ENCODE peak calls at places on chromosome 1, in ten cellular contexts. One of them, this sample, is unnamed. For H3K9me3, the result is how much of the 10 kb centered on the place peaks cover.

GRCh38 chr1:226984521-226985238 is 44.6 kb downstream of the COQ8A start:
- DNase-seq in left ventricle myocardium inferior: peak
- DNase-seq in CD4-positive, alpha-beta memory T cell: no peak
- DNase-seq in tibial artery: no peak
- DNase-seq in CD8-positive, alpha-beta T cell: no peak
- DNase-seq in upper lobe of right lung: no peak
- DNase-seq in adrenal gland: no peak
- DNase-seq in cardiac muscle cell: no peak
- DNase-seq in right lobe of liver: no peak
- DNase-seq in body of pancreas: no peak
- DNase-seq in this sample: no peak

GRCh38 chr1:114215426-114215825 is 61.8 kb upstream of the SYT6 start:
- DNase-seq in left ventricle myocardium inferior: no peak
- DNase-seq in CD4-positive, alpha-beta memory T cell: no peak
- DNase-seq in tibial artery: no peak
- DNase-seq in CD8-positive, alpha-beta T cell: no peak
- DNase-seq in upper lobe of right lung: no peak
- DNase-seq in adrenal gland: no peak
- DNase-seq in cardiac muscle cell: no peak
- DNase-seq in right lobe of liver: no peak
- DNase-seq in body of pancreas: no peak
- DNase-seq in this sample: no peak

GRCh38 chr1:182301026-182301436 is 90.6 kb downstream of the GLUL start:
- DNase-seq in left ventricle myocardium inferior: no peak
- DNase-seq in CD4-positive, alpha-beta memory T cell: peak
- DNase-seq in tibial artery: no peak
- DNase-seq in CD8-positive, alpha-beta T cell: no peak
- DNase-seq in upper lobe of right lung: no peak
- DNase-seq in adrenal gland: no peak
- DNase-seq in cardiac muscle cell: no peak
- DNase-seq in right lobe of liver: no peak
- DNase-seq in body of pancreas: no peak
- DNase-seq in this sample: peak

GRCh38 chr1:186531561-186532165 is 70.7 kb upstream of the PDC start:
- DNase-seq in left ventricle myocardium inferior: no peak
- DNase-seq in CD4-positive, alpha-beta memory T cell: no peak
- DNase-seq in tibial artery: no peak
- DNase-seq in CD8-positive, alpha-beta T cell: no peak
- DNase-seq in upper lobe of right lung: no peak
- DNase-seq in adrenal gland: no peak
- DNase-seq in cardiac muscle cell: no peak
- DNase-seq in right lobe of liver: no peak
- DNase-seq in body of pancreas: no peak
- DNase-seq in this sample: no peak

GRCh38 chr1:219120625-219121544 is 52.8 kb upstream of the LYPLAL1 start:
- DNase-seq in left ventricle myocardium inferior: no peak
- DNase-seq in CD4-positive, alpha-beta memory T cell: no peak
- DNase-seq in tibial artery: peak
- DNase-seq in CD8-positive, alpha-beta T cell: no peak
- DNase-seq in upper lobe of right lung: no peak
- DNase-seq in adrenal gland: peak
- DNase-seq in cardiac muscle cell: no peak
- DNase-seq in right lobe of liver: no peak
- DNase-seq in body of pancreas: peak
- DNase-seq in this sample: no peak

GRCh38 chr1:147717051-147717705 is 43.2 kb downstream of the GJA5 start:
- DNase-seq in left ventricle myocardium inferior: no peak
- DNase-seq in CD4-positive, alpha-beta memory T cell: peak
- DNase-seq in tibial artery: no peak
- DNase-seq in CD8-positive, alpha-beta T cell: no peak
- DNase-seq in upper lobe of right lung: no peak
- DNase-seq in adrenal gland: no peak
- DNase-seq in cardiac muscle cell: no peak
- DNase-seq in right lobe of liver: no peak
- DNase-seq in body of pancreas: no peak
- DNase-seq in this sample: no peak

GRCh38 chr1:191641420-191642215 is 516.6 kb upstream of the RGS18 start:
- DNase-seq in left ventricle myocardium inferior: no peak
- DNase-seq in CD4-positive, alpha-beta memory T cell: no peak
- DNase-seq in tibial artery: no peak
- DNase-seq in CD8-positive, alpha-beta T cell: no peak
- DNase-seq in upper lobe of right lung: no peak
- DNase-seq in adrenal gland: peak
- DNase-seq in cardiac muscle cell: no peak
- DNase-seq in right lobe of liver: no peak
- DNase-seq in body of pancreas: no peak
- DNase-seq in this sample: no peak

GRCh38 chr1:109767596-109768334 is 4.0 kb upstream of the EPS8L3 start:
- DNase-seq in left ventricle myocardium inferior: peak
- DNase-seq in CD4-positive, alpha-beta memory T cell: no peak
- DNase-seq in tibial artery: no peak
- DNase-seq in CD8-positive, alpha-beta T cell: no peak
- DNase-seq in upper lobe of right lung: peak
- DNase-seq in adrenal gland: peak
- DNase-seq in cardiac muscle cell: no peak
- DNase-seq in right lobe of liver: peak
- DNase-seq in body of pancreas: peak
- DNase-seq in this sample: no peak

GRCh38 chr1:10338047-10338446 is 60.8 kb upstream of the PGD start:
- DNase-seq in left ventricle myocardium inferior: peak
- DNase-seq in CD4-positive, alpha-beta memory T cell: peak
- DNase-seq in tibial artery: peak
- DNase-seq in CD8-positive, alpha-beta T cell: no peak
- DNase-seq in upper lobe of right lung: no peak
- DNase-seq in adrenal gland: peak
- DNase-seq in cardiac muscle cell: peak
- DNase-seq in right lobe of liver: peak
- DNase-seq in body of pancreas: peak
- DNase-seq in this sample: peak

GRCh38 chr1:7525664-7526063 is 245.4 kb upstream of the VAMP3 start:
- DNase-seq in left ventricle myocardium inferior: no peak
- DNase-seq in CD4-positive, alpha-beta memory T cell: no peak
- DNase-seq in tibial artery: no peak
- DNase-seq in CD8-positive, alpha-beta T cell: no peak
- DNase-seq in upper lobe of right lung: no peak
- DNase-seq in adrenal gland: no peak
- DNase-seq in cardiac muscle cell: no peak
- DNase-seq in right lobe of liver: no peak
- DNase-seq in body of pancreas: no peak
- DNase-seq in this sample: no peak

GRCh38 chr1:26459148-26459547 is 13.1 kb upstream of the HMGN2 start:
- DNase-seq in left ventricle myocardium inferior: no peak
- DNase-seq in CD4-positive, alpha-beta memory T cell: no peak
- DNase-seq in tibial artery: no peak
- DNase-seq in CD8-positive, alpha-beta T cell: no peak
- DNase-seq in upper lobe of right lung: no peak
- DNase-seq in adrenal gland: no peak
- DNase-seq in cardiac muscle cell: no peak
- DNase-seq in right lobe of liver: no peak
- DNase-seq in body of pancreas: no peak
- DNase-seq in this sample: no peak
- H3K9me3 ChIP-seq in left ventricle myocardium inferior: under half
- H3K9me3 ChIP-seq in CD4-positive, alpha-beta memory T cell: under half
- H3K9me3 ChIP-seq in tibial artery: under half
- H3K9me3 ChIP-seq in CD8-positive, alpha-beta T cell: under half
- H3K9me3 ChIP-seq in upper lobe of right lung: under half
- H3K9me3 ChIP-seq in adrenal gland: under half
- H3K9me3 ChIP-seq in cardiac muscle cell: under half
- H3K9me3 ChIP-seq in right lobe of liver: under half
- H3K9me3 ChIP-seq in body of pancreas: under half
- H3K9me3 ChIP-seq in this sample: under half

GRCh38 chr1:61636392-61636791 is 88.5 kb downstream of the TM2D1 start:
- DNase-seq in left ventricle myocardium inferior: no peak
- DNase-seq in CD4-positive, alpha-beta memory T cell: no peak
- DNase-seq in tibial artery: no peak
- DNase-seq in CD8-positive, alpha-beta T cell: no peak
- DNase-seq in upper lobe of right lung: no peak
- DNase-seq in adrenal gland: no peak
- DNase-seq in cardiac muscle cell: no peak
- DNase-seq in right lobe of liver: no peak
- DNase-seq in body of pancreas: no peak
- DNase-seq in this sample: no peak

GRCh38 chr1:61635529-61635928 is 89.4 kb downstream of the TM2D1 start:
- DNase-seq in left ventricle myocardium inferior: no peak
- DNase-seq in CD4-positive, alpha-beta memory T cell: no peak
- DNase-seq in tibial artery: no peak
- DNase-seq in CD8-positive, alpha-beta T cell: no peak
- DNase-seq in upper lobe of right lung: no peak
- DNase-seq in adrenal gland: no peak
- DNase-seq in cardiac muscle cell: no peak
- DNase-seq in right lobe of liver: no peak
- DNase-seq in body of pancreas: no peak
- DNase-seq in this sample: no peak

GRCh38 chr1:61638296-61638695 is 86.6 kb downstream of the TM2D1 start:
- DNase-seq in left ventricle myocardium inferior: no peak
- DNase-seq in CD4-positive, alpha-beta memory T cell: no peak
- DNase-seq in tibial artery: peak
- DNase-seq in CD8-positive, alpha-beta T cell: no peak
- DNase-seq in upper lobe of right lung: no peak
- DNase-seq in adrenal gland: no peak
- DNase-seq in cardiac muscle cell: no peak
- DNase-seq in right lobe of liver: no peak
- DNase-seq in body of pancreas: no peak
- DNase-seq in this sample: no peak

GRCh38 chr1:61637470-61637869 is 87.5 kb downstream of the TM2D1 start:
- DNase-seq in left ventricle myocardium inferior: no peak
- DNase-seq in CD4-positive, alpha-beta memory T cell: no peak
- DNase-seq in tibial artery: no peak
- DNase-seq in CD8-positive, alpha-beta T cell: no peak
- DNase-seq in upper lobe of right lung: no peak
- DNase-seq in adrenal gland: no peak
- DNase-seq in cardiac muscle cell: no peak
- DNase-seq in right lobe of liver: no peak
- DNase-seq in body of pancreas: no peak
- DNase-seq in this sample: no peak

DNA sequence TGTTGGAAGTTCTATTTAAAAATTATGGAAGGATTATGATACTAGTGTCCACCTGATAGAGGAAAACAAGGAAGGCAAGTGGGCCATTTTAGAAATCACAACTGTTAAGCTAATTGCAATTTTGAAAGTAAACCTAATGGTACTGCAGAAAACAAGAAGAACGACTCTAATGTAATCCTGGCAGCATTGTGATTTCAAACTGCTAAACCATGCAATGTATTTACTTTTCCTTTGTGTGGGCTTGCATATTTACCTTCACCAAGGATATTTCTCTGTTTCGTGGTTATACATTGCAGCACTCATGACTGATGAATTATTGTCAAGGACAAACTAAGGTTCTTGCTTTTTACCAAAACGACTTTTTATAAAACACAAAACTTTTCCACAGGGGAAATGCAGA is 88.1 kb downstream of the TM2D1 start:
- DNase-seq in left ventricle myocardium inferior: no peak
- DNase-seq in CD4-positive, alpha-beta memory T cell: no peak
- DNase-seq in tibial artery: no peak
- DNase-seq in CD8-positive, alpha-beta T cell: no peak
- DNase-seq in upper lobe of right lung: no peak
- DNase-seq in adrenal gland: no peak
- DNase-seq in cardiac muscle cell: no peak
- DNase-seq in right lobe of liver: no peak
- DNase-seq in body of pancreas: no peak
- DNase-seq in this sample: no peak
- H3K9me3 ChIP-seq in left ventricle myocardium inferior: under half
- H3K9me3 ChIP-seq in CD4-positive, alpha-beta memory T cell: under half
- H3K9me3 ChIP-seq in tibial artery: under half
- H3K9me3 ChIP-seq in CD8-positive, alpha-beta T cell: under half
- H3K9me3 ChIP-seq in upper lobe of right lung: under half
- H3K9me3 ChIP-seq in adrenal gland: under half
- H3K9me3 ChIP-seq in cardiac muscle cell: under half
- H3K9me3 ChIP-seq in right lobe of liver: under half
- H3K9me3 ChIP-seq in body of pancreas: under half
- H3K9me3 ChIP-seq in this sample: under half

GRCh38 chr1:2939041-2939552 is 82.2 kb upstream of the ACTRT2 start:
- DNase-seq in left ventricle myocardium inferior: no peak
- DNase-seq in CD4-positive, alpha-beta memory T cell: no peak
- DNase-seq in tibial artery: no peak
- DNase-seq in CD8-positive, alpha-beta T cell: no peak
- DNase-seq in upper lobe of right lung: no peak
- DNase-seq in adrenal gland: no peak
- DNase-seq in cardiac muscle cell: no peak
- DNase-seq in right lobe of liver: peak
- DNase-seq in body of pancreas: no peak
- DNase-seq in this sample: no peak

GRCh38 chr1:2940178-2940577 is 81.1 kb upstream of the ACTRT2 start:
- DNase-seq in left ventricle myocardium inferior: no peak
- DNase-seq in CD4-positive, alpha-beta memory T cell: no peak
- DNase-seq in tibial artery: no peak
- DNase-seq in CD8-positive, alpha-beta T cell: no peak
- DNase-seq in upper lobe of right lung: no peak
- DNase-seq in adrenal gland: no peak
- DNase-seq in cardiac muscle cell: no peak
- DNase-seq in right lobe of liver: no peak
- DNase-seq in body of pancreas: no peak
- DNase-seq in this sample: no peak

GRCh38 chr1:2942410-2942809 is 78.9 kb upstream of the ACTRT2 start:
- DNase-seq in left ventricle myocardium inferior: no peak
- DNase-seq in CD4-positive, alpha-beta memory T cell: no peak
- DNase-seq in tibial artery: no peak
- DNase-seq in CD8-positive, alpha-beta T cell: no peak
- DNase-seq in upper lobe of right lung: peak
- DNase-seq in adrenal gland: no peak
- DNase-seq in cardiac muscle cell: no peak
- DNase-seq in right lobe of liver: peak
- DNase-seq in body of pancreas: no peak
- DNase-seq in this sample: no peak

GRCh38 chr1:2941907-2942306 is 79.4 kb upstream of the ACTRT2 start:
- DNase-seq in left ventricle myocardium inferior: no peak
- DNase-seq in CD4-positive, alpha-beta memory T cell: no peak
- DNase-seq in tibial artery: no peak
- DNase-seq in CD8-positive, alpha-beta T cell: no peak
- DNase-seq in upper lobe of right lung: peak
- DNase-seq in adrenal gland: no peak
- DNase-seq in cardiac muscle cell: no peak
- DNase-seq in right lobe of liver: peak
- DNase-seq in body of pancreas: no peak
- DNase-seq in this sample: no peak

DNA sequence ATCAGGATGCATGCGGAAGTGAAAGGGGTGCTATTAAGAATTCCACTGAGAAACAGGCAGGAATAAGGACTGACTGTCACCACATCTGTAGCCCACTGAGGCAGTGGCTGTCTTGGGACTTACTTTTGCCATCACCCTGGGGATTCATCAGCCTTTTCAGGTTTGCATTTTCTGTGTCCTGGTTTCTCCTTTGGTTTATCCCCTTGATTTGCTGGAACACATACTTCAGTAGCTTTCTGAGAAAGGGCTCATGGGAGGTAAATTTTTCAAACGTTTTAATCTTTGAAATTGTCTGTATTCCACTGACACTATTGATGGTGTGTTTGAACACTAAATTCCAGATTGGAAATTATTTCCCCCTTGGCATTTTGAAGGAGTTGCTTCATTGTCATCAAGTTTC is 80.2 kb upstream of the ACTRT2 start:
- DNase-seq in left ventricle myocardium inferior: no peak
- DNase-seq in CD4-positive, alpha-beta memory T cell: no peak
- DNase-seq in tibial artery: no peak
- DNase-seq in CD8-positive, alpha-beta T cell: no peak
- DNase-seq in upper lobe of right lung: no peak
- DNase-seq in adrenal gland: no peak
- DNase-seq in cardiac muscle cell: no peak
- DNase-seq in right lobe of liver: peak
- DNase-seq in body of pancreas: no peak
- DNase-seq in this sample: no peak
- H3K9me3 ChIP-seq in left ventricle myocardium inferior: under half
- H3K9me3 ChIP-seq in CD4-positive, alpha-beta memory T cell: under half
- H3K9me3 ChIP-seq in tibial artery: under half
- H3K9me3 ChIP-seq in CD8-positive, alpha-beta T cell: under half
- H3K9me3 ChIP-seq in upper lobe of right lung: under half
- H3K9me3 ChIP-seq in adrenal gland: under half
- H3K9me3 ChIP-seq in cardiac muscle cell: under half
- H3K9me3 ChIP-seq in right lobe of liver: under half
- H3K9me3 ChIP-seq in body of pancreas: under half
- H3K9me3 ChIP-seq in this sample: under half

GRCh38 chr1:206684478-206685255 is at the start of gene MAPKAPK2:
- DNase-seq in left ventricle myocardium inferior: peak
- DNase-seq in CD4-positive, alpha-beta memory T cell: peak
- DNase-seq in tibial artery: peak
- DNase-seq in CD8-positive, alpha-beta T cell: peak
- DNase-seq in upper lobe of right lung: peak
- DNase-seq in adrenal gland: peak
- DNase-seq in cardiac muscle cell: peak
- DNase-seq in right lobe of liver: peak
- DNase-seq in body of pancreas: peak
- DNase-seq in this sample: peak
- H3K9me3 ChIP-seq in left ventricle myocardium inferior: under half
- H3K9me3 ChIP-seq in CD4-positive, alpha-beta memory T cell: under half
- H3K9me3 ChIP-seq in tibial artery: under half
- H3K9me3 ChIP-seq in CD8-positive, alpha-beta T cell: under half
- H3K9me3 ChIP-seq in upper lobe of right lung: under half
- H3K9me3 ChIP-seq in adrenal gland: under half
- H3K9me3 ChIP-seq in cardiac muscle cell: under half
- H3K9me3 ChIP-seq in right lobe of liver: under half
- H3K9me3 ChIP-seq in body of pancreas: under half
- H3K9me3 ChIP-seq in this sample: under half

This sample was measured in naive thymus-derived CD4-positive, alpha-beta T cell.